ENCODE peak calls at places on chromosomes 6 and 20, in four cellular contexts. E, P, O and N are unnamed samples.

GRCh38 chr6:157983439-157984119 is 1.9 kb downstream of the SYNJ2 start:
- DNase-seq in P (no peak), O (no peak), E (no peak), N (no peak)

GRCh38 chr6:36754582-36755434 is 57.2 kb downstream of the RAB44 start:
- DNase-seq in O (no peak), P (no peak), E (no peak), N (no peak)

GRCh38 chr6:160900031-160900430 is 91.5 kb upstream of the MAP3K4 start:
- DNase-seq in E (no peak), O (no peak), P (no peak), N (no peak)

GRCh38 chr20:24776755-24777271 is 172.3 kb upstream of the CST7 start:
- DNase-seq in O (no peak), P (no peak), E (no peak), N (no peak)

GRCh38 chr6:161486326-161486725 is 212.5 kb upstream of the AGPAT4 start:
- DNase-seq in E (no peak), O (no peak), P (no peak), N (no peak)

GRCh38 chr6:125481056-125481455 is 179.3 kb upstream of the HDDC2 start:
- DNase-seq in O (no peak), P (no peak), E (no peak), N (no peak)

GRCh38 chr6:170042596-170043118 is 248.2 kb downstream of the DLL1 start:
- DNase-seq in E (no peak), P (no peak), O (peak), N (no peak)

GRCh38 chr6:2866183-2866846 is 24.7 kb upstream of the SERPINB1 start:
- DNase-seq in P (no peak), O (no peak), E (no peak), N (peak)

GRCh38 chr20:38023181-38024085 is 9.8 kb downstream of the TTI1 start:
- DNase-seq in E (no peak), P (peak), O (no peak), N (no peak)

GRCh38 chr6:121285041-121285440 is 49.2 kb downstream of the TBC1D32 start:
- DNase-seq in O (no peak), P (no peak), E (no peak), N (no peak)

GRCh38 chr6:18388942-18389341 is 1.8 kb downstream of the RNF144B start:
- DNase-seq in O (no peak), P (peak), E (no peak), N (no peak)

GRCh38 chr20:45843506-45843905 is 9.9 kb downstream of the SNX21 start:
- DNase-seq in O (no peak), E (no peak), P (no peak), N (no peak)

GRCh38 chr20:33081411-33082154 is 2.1 kb downstream of the BPIFB4 start:
- DNase-seq in O (no peak), P (no peak), E (no peak), N (no peak)

GRCh38 chr6:41647061-41647511 is 8.8 kb downstream of the MDFI start:
- DNase-seq in E (no peak), O (no peak), P (no peak), N (no peak)

GRCh38 chr20:46458891-46459750 is 52.7 kb upstream of the ELMO2 start:
- DNase-seq in O (peak), P (no peak), E (peak), N (peak)

GRCh38 chr6:149170564-149171452 is 146.7 kb upstream of the TAB2 start:
- DNase-seq in O (no peak), P (no peak), E (no peak), N (no peak)

GRCh38 chr6:25010166-25010565 is 74.4 kb upstream of the RIPOR2 start:
- DNase-seq in O (no peak), E (no peak), P (no peak), N (no peak)

GRCh38 chr6:153727910-153728309 is 311.1 kb upstream of the OPRM1 start:
- DNase-seq in O (no peak), P (no peak), E (no peak), N (no peak)

GRCh38 chr20:49591217-49591865 is 23.4 kb upstream of the PTGIS start:
- DNase-seq in P (no peak), O (no peak), E (no peak), N (no peak)

GRCh38 chr6:75108333-75108974 is 97.4 kb downstream of the COL12A1 start:
- DNase-seq in O (no peak), E (no peak), P (no peak), N (no peak)

GRCh38 chr20:47719211-47719610 is 66.1 kb downstream of the SULF2 start:
- DNase-seq in E (no peak), O (no peak), P (no peak), N (no peak)

GRCh38 chr6:75504902-75505233 is 11.3 kb upstream of the FILIP1 start:
- DNase-seq in E (no peak), P (no peak), O (no peak), N (no peak)

GRCh38 chr6:83096791-83097190 is 29.3 kb downstream of the DOP1A start:
- DNase-seq in E (no peak), P (no peak), O (no peak), N (no peak)

GRCh38 chr6:161444464-161444863 is 170.6 kb upstream of the AGPAT4 start:
- DNase-seq in E (peak), P (no peak), O (peak), N (no peak)

GRCh38 chr6:148455225-148455624 is 112.6 kb downstream of the SASH1 start:
- DNase-seq in P (no peak), E (no peak), O (no peak), N (no peak)

GRCh38 chr20:40739841-40740240 is 50.8 kb upstream of the MAFB start:
- DNase-seq in O (no peak), P (no peak), E (no peak), N (no peak)
- TF ChIP-seq CBFB in O (no peak), P (no peak), E (no peak), N (no peak)

GRCh38 chr6:5334341-5334740 is 73.0 kb downstream of the FARS2 start:
- DNase-seq in O (no peak), P (no peak), E (no peak), N (no peak)
- TF ChIP-seq CBFB in O (no peak), P (no peak), E (no peak), N (no peak)

GRCh38 chr6:145964948-145965366 is 799 bp upstream of the SHPRH start:
- DNase-seq in P (no peak), O (no peak), E (no peak), N (no peak)
- TF ChIP-seq CBFB in P (no peak), O (no peak), E (no peak), N (no peak)

GRCh38 chr20:51359401-51359800 is 183.1 kb downstream of the NFATC2 start:
- DNase-seq in O (no peak), E (no peak), P (no peak), N (no peak)

GRCh38 chr20:51361258-51361657 is 181.3 kb downstream of the NFATC2 start:
- DNase-seq in O (no peak), P (no peak), E (no peak), N (no peak)

GRCh38 chr20:51360451-51361230 is 181.9 kb downstream of the NFATC2 start:
- DNase-seq in E (no peak), P (no peak), O (no peak), N (no peak)

GRCh38 chr20:51358032-51358724 is 184.3 kb downstream of the NFATC2 start:
- DNase-seq in O (no peak), E (no peak), P (no peak), N (no peak)

DNA sequence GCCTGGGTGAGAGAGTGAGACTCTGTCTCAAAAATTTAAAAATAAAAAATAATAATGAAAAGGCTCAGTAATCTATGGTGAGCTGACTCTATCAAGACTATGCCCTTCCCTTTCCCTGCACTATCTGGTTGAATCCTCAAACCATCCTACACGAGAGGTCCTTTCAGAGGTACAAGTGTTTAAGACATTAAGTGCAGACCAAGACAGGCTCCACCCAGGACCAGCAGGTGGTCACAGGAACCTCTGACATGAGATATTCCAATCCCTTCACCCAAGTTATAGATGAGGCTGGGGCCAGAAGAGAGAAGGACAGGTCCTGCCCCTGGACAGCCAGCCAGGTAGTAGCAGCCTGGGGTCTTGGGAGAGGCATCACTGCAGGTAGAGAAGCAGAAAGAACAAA is 182.6 kb downstream of the NFATC2 start:
- DNase-seq in O (no peak), E (no peak), P (no peak), N (no peak)
- TF ChIP-seq CBFB in O (no peak), E (no peak), P (no peak), N (no peak)